ENCODE peak calls at places on chromosomes 16 and 17, in five cellular contexts. A is thoracic aorta; J is CD8-positive, alpha-beta T cell; V is GM12878; F is GM10248. W is an unnamed sample.

GRCh38 chr17:73360961-73361761 is 49.4 kb upstream of the CDC42EP4 start:
- DNase-seq in A (no peak), J (no peak), V (no peak), F (no peak), W (no peak)

GRCh38 chr16:89720520-89720858 is 209 bp downstream of the VPS9D1 start:
- DNase-seq in A (no peak), J (no peak), V (no peak), F (no peak), W (no peak)

GRCh38 chr16:81350306-81350615 is 35.5 kb downstream of the GAN start:
- DNase-seq in A (no peak), J (no peak), V (no peak), F (no peak), W (no peak)

GRCh38 chr17:41785876-41786226 is 660 bp downstream of the JUP start:
- DNase-seq in A (no peak), J (no peak), V (no peak), F (no peak), W (no peak)

GRCh38 chr17:49543860-49544259 is 31.8 kb upstream of the NXPH3 start:
- DNase-seq in A (no peak), J (no peak), V (no peak), F (no peak), W (no peak)

GRCh38 chr16:84806256-84806889 is 13.4 kb upstream of the CRISPLD2 start:
- DNase-seq in A (no peak), J (no peak), V (peak; percentile 13), F (peak; percentile 69), W (peak; percentile 53)

GRCh38 chr16:57610611-57611010 is 17.8 kb upstream of the ADGRG1 start:
- DNase-seq in A (no peak), J (no peak), V (no peak), F (no peak), W (peak; percentile 20)

GRCh38 chr17:17098426-17099035 is 56.3 kb downstream of the MPRIP start:
- DNase-seq in A (no peak), J (no peak), V (no peak), F (no peak), W (no peak)

GRCh38 chr17:78401246-78401645 is 22.8 kb downstream of the PGS1 start:
- DNase-seq in A (no peak), J (no peak), V (no peak), F (no peak), W (no peak)

GRCh38 chr16:25009822-25010221 is 5.3 kb downstream of the ARHGAP17 start:
- DNase-seq in A (no peak), J (no peak), V (no peak), F (no peak), W (no peak)

GRCh38 chr16:17258848-17259713 is 211.7 kb downstream of the XYLT1 start:
- DNase-seq in A (no peak), J (no peak), V (peak; percentile 79), F (peak; percentile 82), W (peak; percentile 77)

GRCh38 chr16:87973721-87974120 is 22.5 kb downstream of the BANP start:
- DNase-seq in A (no peak), J (no peak), V (no peak), F (no peak), W (no peak)

GRCh38 chr17:37488607-37489196 is 989 bp upstream of the DUSP14 start:
- DNase-seq in A (peak; percentile 79), J (peak; percentile 63), V (no peak), F (peak; percentile 56), W (peak; percentile 61)

GRCh38 chr17:82713015-82713723 is 3.3 kb upstream of the FN3KRP start:
- DNase-seq in A (no peak), J (no peak), V (no peak), F (no peak), W (no peak)

DNA sequence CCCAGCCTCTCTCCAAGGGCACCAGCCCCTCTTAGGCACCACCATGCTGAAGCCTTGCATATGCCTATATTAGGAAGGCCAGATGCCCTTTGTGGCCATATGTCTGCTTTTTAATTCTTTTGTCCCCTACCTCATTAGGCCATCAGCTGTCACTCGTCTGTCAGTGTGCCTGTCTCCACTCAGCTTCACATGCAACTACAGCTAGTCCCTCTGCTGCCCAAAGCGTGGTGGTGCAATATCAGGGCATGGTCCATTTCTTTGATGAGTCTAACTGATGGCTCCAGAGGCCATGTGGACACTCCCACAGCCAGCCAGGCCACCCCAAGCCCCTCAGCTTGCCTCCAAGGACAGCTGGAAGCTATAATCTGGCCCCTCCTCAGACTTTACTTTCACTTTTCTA is 36.3 kb downstream of the MYO18A start:
- DNase-seq in A (no peak), J (no peak), V (no peak), F (no peak), W (no peak)
- TF ChIP-seq CTCF in A (peak; percentile 13), J (no peak), V (peak; percentile 41), F (peak; percentile 39), W (no peak)

DNA sequence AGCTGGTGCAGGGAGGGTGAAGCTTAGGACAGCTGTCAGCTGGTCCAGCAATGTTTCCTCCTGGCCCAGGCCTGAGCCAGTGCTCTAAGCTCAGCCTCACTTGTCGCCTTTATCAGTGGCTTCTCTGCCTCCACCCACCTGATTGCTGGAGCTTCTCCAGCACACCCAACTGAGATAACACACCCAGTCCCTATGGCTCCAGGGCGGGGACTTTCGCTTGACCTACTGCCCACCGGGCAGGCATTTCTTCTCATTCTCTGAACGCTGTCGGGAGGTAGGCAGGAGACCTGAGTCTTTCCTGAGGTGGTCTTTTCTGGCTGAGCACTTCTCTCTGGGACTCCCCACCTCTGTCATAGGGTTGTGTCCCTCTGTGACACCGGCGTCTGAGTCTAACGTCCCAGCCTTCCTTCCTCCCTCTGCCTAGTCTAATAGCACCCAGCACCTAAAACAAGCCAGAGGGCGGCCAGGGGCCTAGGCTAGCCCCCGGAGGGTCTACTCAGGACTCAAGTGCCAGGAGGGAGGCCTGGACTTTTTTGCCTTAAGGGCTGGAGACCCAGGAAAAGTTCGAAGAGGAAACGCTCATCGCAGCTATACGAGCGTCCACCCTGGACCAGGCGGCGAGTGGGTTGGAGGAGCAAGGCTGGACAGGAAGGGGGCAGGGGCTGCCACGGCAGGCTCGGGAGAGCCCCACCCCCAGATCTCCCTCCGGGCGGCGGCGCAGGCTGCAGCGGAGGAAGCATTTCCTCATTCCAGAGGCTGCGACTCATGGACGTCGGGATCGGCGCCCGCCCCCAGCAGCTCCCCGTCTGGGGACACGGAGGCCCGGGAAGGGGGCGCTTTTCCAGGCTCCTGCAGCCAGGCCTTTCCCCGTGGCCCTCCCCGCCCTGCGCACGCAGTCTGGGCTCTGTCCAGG is 756 bp downstream of the TAX1BP3 start:
- DNase-seq in A (peak; percentile 48), J (no peak), V (no peak), F (no peak), W (no peak)
- TF ChIP-seq CTCF in A (no peak), J (no peak), V (no peak), F (no peak), W (no peak)

GRCh38 chr17:63955791-63956190 is 16.9 kb downstream of the SCN4A start:
- DNase-seq in A (no peak), J (no peak), V (no peak), F (no peak), W (no peak)

GRCh38 chr17:63950940-63951907 is 19.1 kb upstream of the CD79B start:
- DNase-seq in A (no peak), J (peak; percentile 25), V (no peak), F (peak; percentile 77), W (peak; percentile 70)

GRCh38 chr17:63956296-63956920 is 16.3 kb downstream of the SCN4A start:
- DNase-seq in A (no peak), J (no peak), V (no peak), F (no peak), W (no peak)

GRCh38 chr17:63955232-63955631 is 17.5 kb downstream of the SCN4A start:
- DNase-seq in A (no peak), J (no peak), V (no peak), F (no peak), W (no peak)

GRCh38 chr17:63954402-63955063 is 18.2 kb downstream of the SCN4A start:
- DNase-seq in A (no peak), J (peak; percentile 37), V (no peak), F (peak; percentile 49), W (peak; percentile 47)
- TF ChIP-seq CTCF in A (no peak), J (no peak), V (no peak), F (no peak), W (no peak)

GRCh38 chr17:32588982-32589381 is 102.2 kb downstream of the CDK5R1 start:
- DNase-seq in A (no peak), J (no peak), V (no peak), F (no peak), W (no peak)
- TF ChIP-seq CTCF in A (no peak), J (no peak), V (no peak), F (no peak), W (no peak)

GRCh38 chr17:9726291-9726690 is 65.1 kb downstream of the DHRS7C start:
- DNase-seq in A (no peak), J (no peak), V (no peak), F (no peak), W (no peak)

GRCh38 chr17:9728005-9728404 is 63.4 kb downstream of the DHRS7C start:
- DNase-seq in A (no peak), J (no peak), V (no peak), F (no peak), W (no peak)

GRCh38 chr17:9728564-9728963 is 62.8 kb downstream of the DHRS7C start:
- DNase-seq in A (no peak), J (no peak), V (no peak), F (no peak), W (no peak)

GRCh38 chr17:9729034-9729650 is 62.2 kb downstream of the DHRS7C start:
- DNase-seq in A (no peak), J (no peak), V (peak; percentile 8), F (peak; percentile 74), W (peak; percentile 72)

GRCh38 chr17:9725575-9725974 is 65.8 kb downstream of the DHRS7C start:
- DNase-seq in A (no peak), J (no peak), V (no peak), F (no peak), W (no peak)
- TF ChIP-seq CTCF in A (no peak), J (no peak), V (no peak), F (no peak), W (no peak)

GRCh38 chr17:77163521-77164280 is 22.9 kb downstream of the SEC14L1 start:
- DNase-seq in A (no peak), J (no peak), V (no peak), F (no peak), W (no peak)

GRCh38 chr17:77160032-77160876 is 19.5 kb downstream of the SEC14L1 start:
- DNase-seq in A (no peak), J (no peak), V (no peak), F (no peak), W (no peak)

GRCh38 chr17:77161953-77162352 is 21.2 kb downstream of the SEC14L1 start:
- DNase-seq in A (no peak), J (no peak), V (no peak), F (no peak), W (no peak)

GRCh38 chr17:77163001-77163400 is 22.2 kb downstream of the SEC14L1 start:
- DNase-seq in A (no peak), J (no peak), V (no peak), F (no peak), W (no peak)

DNA sequence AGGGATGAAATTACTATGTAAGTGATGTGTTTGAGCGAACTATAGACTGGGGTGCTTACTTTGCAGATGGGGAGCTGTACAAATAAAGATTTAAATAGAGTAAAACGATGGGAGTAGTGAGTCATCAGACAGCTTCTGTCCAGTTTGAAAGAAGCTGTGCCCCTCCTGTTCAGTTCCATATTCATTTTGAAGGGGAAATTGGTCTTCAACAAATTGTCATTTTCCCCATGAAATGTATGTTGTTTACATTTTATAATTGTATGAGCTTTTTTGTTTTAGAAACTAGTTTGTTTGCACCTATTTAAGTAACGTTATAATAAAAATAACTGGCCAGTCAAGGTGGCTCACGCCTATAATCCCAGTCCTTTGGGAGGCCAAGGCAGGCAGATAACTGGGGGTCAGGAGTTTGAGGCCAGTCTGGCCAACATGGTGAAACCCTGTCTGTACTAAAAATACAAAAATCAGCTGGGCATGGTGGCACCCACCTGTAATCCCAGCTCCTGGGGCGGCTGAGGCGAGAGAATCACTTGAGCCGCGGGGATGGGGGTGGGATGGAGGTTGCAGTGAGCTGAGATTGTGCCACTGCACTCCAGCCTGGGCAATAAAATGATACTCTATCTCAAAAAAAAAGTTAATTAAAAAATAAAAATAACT is 20.2 kb downstream of the SEC14L1 start:
- DNase-seq in A (no peak), J (no peak), V (no peak), F (no peak), W (no peak)
- TF ChIP-seq CTCF in A (no peak), J (no peak), V (no peak), F (no peak), W (no peak)